ENCODE peak calls at places on chromosomes 3 and 15, in four cellular contexts. One of them, this sample, is unnamed.

GRCh38 chr15:74845581-74845980 is 2.6 kb upstream of the ULK3 start:
- DNase-seq in activated CD4-positive, alpha-beta T cell treated with anti-CD3 and anti-CD28 coated beads, Interleukin-2, amount 50 U/mL, for 1 hour: no peak
- DNase-seq in NCI-H1092 treated with DMSO at 0.1 percent for 48 hours: no peak
- DNase-seq in endothelial cell: no peak
- DNase-seq in this sample: no peak

GRCh38 chr3:112126501-112126900 is 6.5 kb downstream of the GCSAM start:
- DNase-seq in activated CD4-positive, alpha-beta T cell treated with anti-CD3 and anti-CD28 coated beads, Interleukin-2, amount 50 U/mL, for 1 hour: no peak
- DNase-seq in NCI-H1092 treated with DMSO at 0.1 percent for 48 hours: no peak
- DNase-seq in endothelial cell: no peak
- DNase-seq in this sample: no peak

GRCh38 chr3:72127843-72128242 is 342.9 kb upstream of the PROK2 start:
- DNase-seq in activated CD4-positive, alpha-beta T cell treated with anti-CD3 and anti-CD28 coated beads, Interleukin-2, amount 50 U/mL, for 1 hour: no peak
- DNase-seq in NCI-H1092 treated with DMSO at 0.1 percent for 48 hours: no peak
- DNase-seq in endothelial cell: no peak
- DNase-seq in this sample: no peak

GRCh38 chr15:70469182-70469581 is 294.2 kb downstream of the UACA start:
- DNase-seq in activated CD4-positive, alpha-beta T cell treated with anti-CD3 and anti-CD28 coated beads, Interleukin-2, amount 50 U/mL, for 1 hour: no peak
- DNase-seq in NCI-H1092 treated with DMSO at 0.1 percent for 48 hours: no peak
- DNase-seq in endothelial cell: no peak
- DNase-seq in this sample: no peak

GRCh38 chr3:43629741-43630140 is 7.9 kb upstream of the ANO10 start:
- DNase-seq in activated CD4-positive, alpha-beta T cell treated with anti-CD3 and anti-CD28 coated beads, Interleukin-2, amount 50 U/mL, for 1 hour: no peak
- DNase-seq in NCI-H1092 treated with DMSO at 0.1 percent for 48 hours: no peak
- DNase-seq in endothelial cell: no peak
- DNase-seq in this sample: no peak

GRCh38 chr3:179227349-179227748 is 23.6 kb downstream of the KCNMB3 start:
- DNase-seq in activated CD4-positive, alpha-beta T cell treated with anti-CD3 and anti-CD28 coated beads, Interleukin-2, amount 50 U/mL, for 1 hour: no peak
- DNase-seq in NCI-H1092 treated with DMSO at 0.1 percent for 48 hours: no peak
- DNase-seq in endothelial cell: no peak
- DNase-seq in this sample: no peak

GRCh38 chr15:41323611-41324010 is 8.8 kb downstream of the OIP5 start:
- DNase-seq in activated CD4-positive, alpha-beta T cell treated with anti-CD3 and anti-CD28 coated beads, Interleukin-2, amount 50 U/mL, for 1 hour: no peak
- DNase-seq in NCI-H1092 treated with DMSO at 0.1 percent for 48 hours: no peak
- DNase-seq in endothelial cell: no peak
- DNase-seq in this sample: no peak

GRCh38 chr15:78438595-78439285 is 724 bp downstream of the IREB2 start:
- DNase-seq in activated CD4-positive, alpha-beta T cell treated with anti-CD3 and anti-CD28 coated beads, Interleukin-2, amount 50 U/mL, for 1 hour: peak; percentile 4
- DNase-seq in NCI-H1092 treated with DMSO at 0.1 percent for 48 hours: peak; percentile 24
- DNase-seq in endothelial cell: peak; percentile 49
- DNase-seq in this sample: no peak

GRCh38 chr15:60351066-60351465 is 46.7 kb downstream of the ANXA2 start:
- DNase-seq in activated CD4-positive, alpha-beta T cell treated with anti-CD3 and anti-CD28 coated beads, Interleukin-2, amount 50 U/mL, for 1 hour: no peak
- DNase-seq in NCI-H1092 treated with DMSO at 0.1 percent for 48 hours: peak; percentile 89
- DNase-seq in endothelial cell: no peak
- DNase-seq in this sample: no peak

GRCh38 chr3:176994876-176995781 is 202.2 kb downstream of the TBL1XR1 start:
- DNase-seq in activated CD4-positive, alpha-beta T cell treated with anti-CD3 and anti-CD28 coated beads, Interleukin-2, amount 50 U/mL, for 1 hour: no peak
- DNase-seq in NCI-H1092 treated with DMSO at 0.1 percent for 48 hours: no peak
- DNase-seq in endothelial cell: no peak
- DNase-seq in this sample: no peak

GRCh38 chr3:102536479-102536878 is 101.7 kb downstream of the ZPLD1 start:
- DNase-seq in activated CD4-positive, alpha-beta T cell treated with anti-CD3 and anti-CD28 coated beads, Interleukin-2, amount 50 U/mL, for 1 hour: no peak
- DNase-seq in NCI-H1092 treated with DMSO at 0.1 percent for 48 hours: peak; percentile 42
- DNase-seq in endothelial cell: no peak
- DNase-seq in this sample: peak; percentile 41

GRCh38 chr15:29914441-29915053 is 92.3 kb upstream of the TJP1 start:
- DNase-seq in activated CD4-positive, alpha-beta T cell treated with anti-CD3 and anti-CD28 coated beads, Interleukin-2, amount 50 U/mL, for 1 hour: no peak
- DNase-seq in NCI-H1092 treated with DMSO at 0.1 percent for 48 hours: no peak
- DNase-seq in endothelial cell: no peak
- DNase-seq in this sample: no peak

GRCh38 chr15:68653031-68653635 is 74.3 kb downstream of the CORO2B start:
- DNase-seq in activated CD4-positive, alpha-beta T cell treated with anti-CD3 and anti-CD28 coated beads, Interleukin-2, amount 50 U/mL, for 1 hour: no peak
- DNase-seq in NCI-H1092 treated with DMSO at 0.1 percent for 48 hours: no peak
- DNase-seq in endothelial cell: no peak
- DNase-seq in this sample: no peak

GRCh38 chr15:50163719-50164410 is 18.1 kb upstream of the SLC27A2 start:
- DNase-seq in activated CD4-positive, alpha-beta T cell treated with anti-CD3 and anti-CD28 coated beads, Interleukin-2, amount 50 U/mL, for 1 hour: no peak
- DNase-seq in NCI-H1092 treated with DMSO at 0.1 percent for 48 hours: no peak
- DNase-seq in endothelial cell: no peak
- DNase-seq in this sample: no peak

GRCh38 chr15:68672781-68673205 is 94.0 kb downstream of the CORO2B start:
- DNase-seq in activated CD4-positive, alpha-beta T cell treated with anti-CD3 and anti-CD28 coated beads, Interleukin-2, amount 50 U/mL, for 1 hour: no peak
- DNase-seq in NCI-H1092 treated with DMSO at 0.1 percent for 48 hours: peak; percentile 50
- DNase-seq in endothelial cell: no peak
- DNase-seq in this sample: no peak

GRCh38 chr3:194928831-194929594 is 243.3 kb downstream of the FAM43A start:
- DNase-seq in activated CD4-positive, alpha-beta T cell treated with anti-CD3 and anti-CD28 coated beads, Interleukin-2, amount 50 U/mL, for 1 hour: no peak
- DNase-seq in NCI-H1092 treated with DMSO at 0.1 percent for 48 hours: no peak
- DNase-seq in endothelial cell: peak; percentile 47
- DNase-seq in this sample: peak; percentile 33

GRCh38 chr3:188554404-188554803 is 400.4 kb downstream of the LPP start:
- DNase-seq in activated CD4-positive, alpha-beta T cell treated with anti-CD3 and anti-CD28 coated beads, Interleukin-2, amount 50 U/mL, for 1 hour: no peak
- DNase-seq in NCI-H1092 treated with DMSO at 0.1 percent for 48 hours: no peak
- DNase-seq in endothelial cell: no peak
- DNase-seq in this sample: no peak

GRCh38 chr15:71725215-71725955 is 85.0 kb upstream of the NR2E3 start:
- DNase-seq in activated CD4-positive, alpha-beta T cell treated with anti-CD3 and anti-CD28 coated beads, Interleukin-2, amount 50 U/mL, for 1 hour: no peak
- DNase-seq in NCI-H1092 treated with DMSO at 0.1 percent for 48 hours: no peak
- DNase-seq in endothelial cell: no peak
- DNase-seq in this sample: no peak

GRCh38 chr3:149462653-149463052 is 11.8 kb upstream of the TM4SF4 start:
- DNase-seq in activated CD4-positive, alpha-beta T cell treated with anti-CD3 and anti-CD28 coated beads, Interleukin-2, amount 50 U/mL, for 1 hour: no peak
- DNase-seq in NCI-H1092 treated with DMSO at 0.1 percent for 48 hours: no peak
- DNase-seq in endothelial cell: no peak
- DNase-seq in this sample: no peak

GRCh38 chr3:7744850-7745249 is 756.8 kb upstream of the LMCD1 start:
- DNase-seq in activated CD4-positive, alpha-beta T cell treated with anti-CD3 and anti-CD28 coated beads, Interleukin-2, amount 50 U/mL, for 1 hour: no peak
- DNase-seq in NCI-H1092 treated with DMSO at 0.1 percent for 48 hours: no peak
- DNase-seq in endothelial cell: no peak
- DNase-seq in this sample: no peak

GRCh38 chr15:35605790-35606189 is 59.8 kb upstream of the DPH6 start:
- DNase-seq in activated CD4-positive, alpha-beta T cell treated with anti-CD3 and anti-CD28 coated beads, Interleukin-2, amount 50 U/mL, for 1 hour: no peak
- DNase-seq in NCI-H1092 treated with DMSO at 0.1 percent for 48 hours: no peak
- DNase-seq in endothelial cell: no peak
- DNase-seq in this sample: no peak

GRCh38 chr3:49476563-49476962 is 6.5 kb downstream of the DAG1 start:
- DNase-seq in activated CD4-positive, alpha-beta T cell treated with anti-CD3 and anti-CD28 coated beads, Interleukin-2, amount 50 U/mL, for 1 hour: no peak
- DNase-seq in NCI-H1092 treated with DMSO at 0.1 percent for 48 hours: no peak
- DNase-seq in endothelial cell: no peak
- DNase-seq in this sample: no peak

GRCh38 chr15:101267320-101268104 is 9.8 kb downstream of the SELENOS start:
- DNase-seq in activated CD4-positive, alpha-beta T cell treated with anti-CD3 and anti-CD28 coated beads, Interleukin-2, amount 50 U/mL, for 1 hour: no peak
- DNase-seq in NCI-H1092 treated with DMSO at 0.1 percent for 48 hours: no peak
- DNase-seq in endothelial cell: no peak
- DNase-seq in this sample: no peak

GRCh38 chr15:101037090-101037830 is 118.1 kb downstream of the LRRK1 start:
- DNase-seq in activated CD4-positive, alpha-beta T cell treated with anti-CD3 and anti-CD28 coated beads, Interleukin-2, amount 50 U/mL, for 1 hour: no peak
- DNase-seq in NCI-H1092 treated with DMSO at 0.1 percent for 48 hours: no peak
- DNase-seq in endothelial cell: no peak
- DNase-seq in this sample: peak; percentile 21

GRCh38 chr15:78626611-78627010 is 5.8 kb upstream of the CHRNA3 start:
- DNase-seq in activated CD4-positive, alpha-beta T cell treated with anti-CD3 and anti-CD28 coated beads, Interleukin-2, amount 50 U/mL, for 1 hour: no peak
- DNase-seq in NCI-H1092 treated with DMSO at 0.1 percent for 48 hours: no peak
- DNase-seq in endothelial cell: no peak
- DNase-seq in this sample: peak; percentile 23

GRCh38 chr15:44296625-44297524 is 8.4 kb downstream of the GOLM2 start:
- DNase-seq in activated CD4-positive, alpha-beta T cell treated with anti-CD3 and anti-CD28 coated beads, Interleukin-2, amount 50 U/mL, for 1 hour: no peak
- DNase-seq in NCI-H1092 treated with DMSO at 0.1 percent for 48 hours: no peak
- DNase-seq in endothelial cell: no peak
- DNase-seq in this sample: no peak

GRCh38 chr15:65766422-65767263 is 25.4 kb downstream of the DENND4A start:
- DNase-seq in activated CD4-positive, alpha-beta T cell treated with anti-CD3 and anti-CD28 coated beads, Interleukin-2, amount 50 U/mL, for 1 hour: no peak
- DNase-seq in NCI-H1092 treated with DMSO at 0.1 percent for 48 hours: no peak
- DNase-seq in endothelial cell: no peak
- DNase-seq in this sample: no peak

GRCh38 chr15:81071130-81071529 is 62.9 kb upstream of the CFAP161 start:
- DNase-seq in activated CD4-positive, alpha-beta T cell treated with anti-CD3 and anti-CD28 coated beads, Interleukin-2, amount 50 U/mL, for 1 hour: no peak
- DNase-seq in NCI-H1092 treated with DMSO at 0.1 percent for 48 hours: no peak
- DNase-seq in endothelial cell: no peak
- DNase-seq in this sample: no peak